ENCODE peak calls at places on chromosomes 11 and 22, in eight cellular contexts. M is omental fat pad; F is head of caudate nucleus; E is fibroblast of mammary gland; W is tibial nerve; L is stimulated activated CD4-positive, alpha-beta T cell treated with anti-CD3 and anti-CD28 coated beads, TNF-alpha, amount 100 ng/mL, for 48 hours; Y is activated naive CD4-positive, alpha-beta T cell treated with Interleukin-2 at 50 U/mL for 16 hours; Q is fibroblast of lung. G is an unnamed sample.
A peak's percentile ranks its signal among the peaks of the same experiment; 100 is the strongest.

GRCh38 chr11:2137202-2138071 is 1.8 kb downstream of the IGF2 start:
- DNase-seq in M (no peak), F (no peak), E (peak; percentile 28), W (peak; percentile 59), L (no peak), Y (no peak), Q (peak; percentile 43), G (peak; percentile 17)

GRCh38 chr11:122808494-122808893 is 29.8 kb upstream of the CRTAM start:
- DNase-seq in M (no peak), F (no peak), E (peak; percentile 80), W (no peak), L (no peak), Y (no peak), Q (peak; percentile 68), G (no peak)

GRCh38 chr11:75476716-75477613 is 44.0 kb upstream of the KLHL35 start:
- DNase-seq in M (no peak), F (no peak), E (no peak), W (no peak), L (no peak), Y (no peak), Q (no peak), G (no peak)

GRCh38 chr22:45090364-45090960 is 73.3 kb upstream of the NUP50 start:
- DNase-seq in M (no peak), F (no peak), E (no peak), W (no peak), L (no peak), Y (no peak), Q (peak; percentile 59), G (no peak)

GRCh38 chr11:67041602-67042001 is 15.0 kb upstream of the RHOD start:
- DNase-seq in M (no peak), F (no peak), E (no peak), W (no peak), L (no peak), Y (no peak), Q (no peak), G (no peak)

GRCh38 chr11:17116121-17116520 is 38.7 kb upstream of the RPS13 start:
- DNase-seq in M (no peak), F (no peak), E (no peak), W (no peak), L (no peak), Y (no peak), Q (peak; percentile 6), G (no peak)

GRCh38 chr11:27331984-27332383 is 31.0 kb downstream of the CCDC34 start:
- DNase-seq in M (no peak), F (no peak), E (no peak), W (no peak), L (no peak), Y (no peak), Q (peak; percentile 86), G (no peak)

GRCh38 chr11:43898574-43898973 is 17.9 kb downstream of the ALKBH3 start:
- DNase-seq in M (no peak), F (no peak), E (no peak), W (no peak), L (no peak), Y (no peak), Q (no peak), G (no peak)

GRCh38 chr11:95661159-95661558 is 128.4 kb downstream of the FAM76B start:
- DNase-seq in M (no peak), F (no peak), E (no peak), W (no peak), L (no peak), Y (no peak), Q (peak; percentile 37), G (no peak)

GRCh38 chr22:26461188-26461810 is 22.3 kb downstream of the HPS4 start:
- DNase-seq in M (peak; percentile 71), F (peak; percentile 55), E (peak; percentile 50), W (peak; percentile 71), L (no peak), Y (peak; percentile 45), Q (no peak), G (peak; percentile 85)

GRCh38 chr22:41699264-41700104 is at the start of gene MEI1:
- DNase-seq in M (peak; percentile 61), F (peak; percentile 71), E (peak; percentile 74), W (peak; percentile 58), L (peak; percentile 88), Y (peak; percentile 92), Q (peak; percentile 56), G (peak; percentile 83)

GRCh38 chr22:49790912-49791311 is 36.8 kb downstream of the BRD1 start:
- DNase-seq in M (no peak), F (no peak), E (peak; percentile 40), W (no peak), L (no peak), Y (no peak), Q (no peak), G (no peak)

GRCh38 chr11:62149986-62150886 is 26.4 kb downstream of the INCENP start:
- DNase-seq in M (no peak), F (no peak), E (no peak), W (no peak), L (no peak), Y (no peak), Q (no peak), G (peak; percentile 6)

GRCh38 chr11:57214087-57214395 is 23.0 kb downstream of the APLNR start:
- DNase-seq in M (no peak), F (no peak), E (peak; percentile 30), W (no peak), L (no peak), Y (no peak), Q (peak; percentile 67), G (no peak)

GRCh38 chr11:77560605-77561004 is 29.1 kb upstream of the AQP11 start:
- DNase-seq in M (no peak), F (no peak), E (peak; percentile 62), W (no peak), L (no peak), Y (no peak), Q (peak; percentile 59), G (no peak)

GRCh38 chr22:28250036-28250695 is 331.1 kb upstream of the PITPNB start:
- DNase-seq in M (no peak), F (no peak), E (no peak), W (no peak), L (no peak), Y (no peak), Q (peak; percentile 74), G (no peak)

GRCh38 chr11:113440816-113441215 is 34.4 kb downstream of the DRD2 start:
- DNase-seq in M (no peak), F (no peak), E (no peak), W (no peak), L (no peak), Y (no peak), Q (no peak), G (no peak)

GRCh38 chr11:127071606-127072005 is 71.0 kb upstream of the KIRREL3 start:
- DNase-seq in M (no peak), F (no peak), E (no peak), W (no peak), L (no peak), Y (no peak), Q (no peak), G (no peak)

GRCh38 chr11:61820174-61820573 is 3.4 kb upstream of the FADS1 start:
- DNase-seq in M (no peak), F (no peak), E (peak; percentile 85), W (no peak), L (no peak), Y (no peak), Q (peak; percentile 55), G (no peak)

GRCh38 chr11:57230316-57230715 is 6.7 kb downstream of the APLNR start:
- DNase-seq in M (no peak), F (no peak), E (no peak), W (no peak), L (no peak), Y (no peak), Q (no peak), G (no peak)

GRCh38 chr11:119134389-119134978 is 13.1 kb downstream of the HINFP start:
- DNase-seq in M (no peak), F (no peak), E (no peak), W (no peak), L (no peak), Y (no peak), Q (no peak), G (no peak)

GRCh38 chr11:94734563-94735275 is 33.4 kb upstream of the AMOTL1 start:
- DNase-seq in M (no peak), F (no peak), E (no peak), W (no peak), L (no peak), Y (no peak), Q (no peak), G (no peak)

GRCh38 chr22:49670610-49671330 is 156.9 kb downstream of the BRD1 start:
- DNase-seq in M (no peak), F (no peak), E (no peak), W (no peak), L (no peak), Y (peak; percentile 34), Q (no peak), G (peak; percentile 46)

GRCh38 chr11:35248558-35249323 is 109.8 kb downstream of the CD44 start:
- DNase-seq in M (no peak), F (no peak), E (no peak), W (no peak), L (no peak), Y (no peak), Q (no peak), G (no peak)

GRCh38 chr11:116950210-116950609 is 112.8 kb upstream of the APOA1 start:
- DNase-seq in M (no peak), F (no peak), E (no peak), W (no peak), L (no peak), Y (no peak), Q (no peak), G (no peak)

GRCh38 chr11:99522467-99523173 is 501.9 kb downstream of the CNTN5 start:
- DNase-seq in M (no peak), F (no peak), E (peak; percentile 15), W (no peak), L (no peak), Y (no peak), Q (peak; percentile 24), G (no peak)

GRCh38 chr11:43567396-43567975 is 113.1 kb upstream of the HSD17B12 start:
- DNase-seq in M (no peak), F (no peak), E (peak; percentile 66), W (no peak), L (no peak), Y (no peak), Q (peak; percentile 29), G (no peak)

GRCh38 chr11:74583024-74583624 is 9.3 kb upstream of the POLD3 start:
- DNase-seq in M (no peak), F (no peak), E (no peak), W (no peak), L (no peak), Y (no peak), Q (no peak), G (no peak)

GRCh38 chr11:95487938-95488337 is 256.9 kb upstream of the SESN3 start:
- DNase-seq in M (no peak), F (no peak), E (no peak), W (no peak), L (no peak), Y (no peak), Q (no peak), G (no peak)

GRCh38 chr11:64376071-64376470 is 17.1 kb downstream of the RPS6KA4 start:
- DNase-seq in M (no peak), F (no peak), E (no peak), W (no peak), L (no peak), Y (no peak), Q (no peak), G (no peak)

G was measured in Peyer's patch.